ENCODE peak calls at places on chromosomes 12 and 14, in five cellular contexts. One of them, this sample, is unnamed.

GRCh38 chr14:70189678-70190077 is 927 bp upstream of the SLC8A3 start:
- DNase-seq in right lobe of liver: no peak
- DNase-seq in tibial nerve: no peak
- DNase-seq in neural progenitor cell: peak; percentile 23
- DNase-seq in hepatocyte: no peak
- DNase-seq in this sample: no peak

GRCh38 chr12:120090211-120090610 is 26.3 kb downstream of the RAB35 start:
- DNase-seq in right lobe of liver: no peak
- DNase-seq in tibial nerve: no peak
- DNase-seq in neural progenitor cell: no peak
- DNase-seq in hepatocyte: no peak
- DNase-seq in this sample: no peak

GRCh38 chr12:85733984-85734383 is 102.2 kb downstream of the RASSF9 start:
- DNase-seq in right lobe of liver: no peak
- DNase-seq in tibial nerve: no peak
- DNase-seq in neural progenitor cell: no peak
- DNase-seq in hepatocyte: no peak
- DNase-seq in this sample: no peak

GRCh38 chr14:25406818-25407217 is 356.9 kb upstream of the STXBP6 start:
- DNase-seq in right lobe of liver: no peak
- DNase-seq in tibial nerve: no peak
- DNase-seq in neural progenitor cell: peak; percentile 76
- DNase-seq in hepatocyte: peak; percentile 72
- DNase-seq in this sample: no peak

GRCh38 chr12:42299392-42300308 is 26.2 kb downstream of the ZCRB1 start:
- DNase-seq in right lobe of liver: no peak
- DNase-seq in tibial nerve: no peak
- DNase-seq in neural progenitor cell: no peak
- DNase-seq in hepatocyte: no peak
- DNase-seq in this sample: no peak

GRCh38 chr14:22781606-22782000 is 15.1 kb downstream of the OXA1L start:
- DNase-seq in right lobe of liver: no peak
- DNase-seq in tibial nerve: no peak
- DNase-seq in neural progenitor cell: no peak
- DNase-seq in hepatocyte: no peak
- DNase-seq in this sample: peak; percentile 19

GRCh38 chr14:76968621-76969063 is 59.9 kb downstream of the IRF2BPL start:
- DNase-seq in right lobe of liver: peak; percentile 43
- DNase-seq in tibial nerve: no peak
- DNase-seq in neural progenitor cell: no peak
- DNase-seq in hepatocyte: no peak
- DNase-seq in this sample: no peak

GRCh38 chr12:96141216-96141944 is 52.8 kb upstream of the ELK3 start:
- DNase-seq in right lobe of liver: no peak
- DNase-seq in tibial nerve: no peak
- DNase-seq in neural progenitor cell: no peak
- DNase-seq in hepatocyte: peak; percentile 38
- DNase-seq in this sample: no peak

GRCh38 chr12:632102-632696 is 31.0 kb downstream of the NINJ2 start:
- DNase-seq in right lobe of liver: no peak
- DNase-seq in tibial nerve: no peak
- DNase-seq in neural progenitor cell: peak; percentile 77
- DNase-seq in hepatocyte: peak; percentile 55
- DNase-seq in this sample: peak; percentile 64

GRCh38 chr12:3371018-3371417 is 120.0 kb upstream of the PRMT8 start:
- DNase-seq in right lobe of liver: no peak
- DNase-seq in tibial nerve: no peak
- DNase-seq in neural progenitor cell: no peak
- DNase-seq in hepatocyte: no peak
- DNase-seq in this sample: no peak

GRCh38 chr14:75847584-75847983 is 134.2 kb downstream of the TGFB3 start:
- DNase-seq in right lobe of liver: no peak
- DNase-seq in tibial nerve: no peak
- DNase-seq in neural progenitor cell: no peak
- DNase-seq in hepatocyte: no peak
- DNase-seq in this sample: no peak

GRCh38 chr12:64946132-64946829 is 121.8 kb downstream of the TBC1D30 start:
- DNase-seq in right lobe of liver: no peak
- DNase-seq in tibial nerve: peak; percentile 20
- DNase-seq in neural progenitor cell: no peak
- DNase-seq in hepatocyte: peak; percentile 45
- DNase-seq in this sample: no peak

GRCh38 chr14:101876539-101876938 is 87.8 kb upstream of the DYNC1H1 start:
- DNase-seq in right lobe of liver: peak; percentile 56
- DNase-seq in tibial nerve: peak; percentile 47
- DNase-seq in neural progenitor cell: no peak
- DNase-seq in hepatocyte: peak; percentile 67
- DNase-seq in this sample: no peak

GRCh38 chr14:21136024-21136423 is 19.8 kb downstream of the OR5AU1 start:
- DNase-seq in right lobe of liver: no peak
- DNase-seq in tibial nerve: no peak
- DNase-seq in neural progenitor cell: peak; percentile 6
- DNase-seq in hepatocyte: no peak
- DNase-seq in this sample: peak; percentile 49

GRCh38 chr12:52848661-52849255 is at the start of gene KRT78:
- DNase-seq in right lobe of liver: no peak
- DNase-seq in tibial nerve: no peak
- DNase-seq in neural progenitor cell: no peak
- DNase-seq in hepatocyte: no peak
- DNase-seq in this sample: no peak

GRCh38 chr14:56002316-56002715 is 115.9 kb upstream of the PELI2 start:
- DNase-seq in right lobe of liver: no peak
- DNase-seq in tibial nerve: no peak
- DNase-seq in neural progenitor cell: no peak
- DNase-seq in hepatocyte: peak; percentile 14
- DNase-seq in this sample: no peak
- TF ChIP-seq CTCF in right lobe of liver: no peak
- TF ChIP-seq CTCF in tibial nerve: no peak
- TF ChIP-seq CTCF in neural progenitor cell: no peak
- TF ChIP-seq CTCF in hepatocyte: no peak
- TF ChIP-seq CTCF in this sample: no peak

DNA sequence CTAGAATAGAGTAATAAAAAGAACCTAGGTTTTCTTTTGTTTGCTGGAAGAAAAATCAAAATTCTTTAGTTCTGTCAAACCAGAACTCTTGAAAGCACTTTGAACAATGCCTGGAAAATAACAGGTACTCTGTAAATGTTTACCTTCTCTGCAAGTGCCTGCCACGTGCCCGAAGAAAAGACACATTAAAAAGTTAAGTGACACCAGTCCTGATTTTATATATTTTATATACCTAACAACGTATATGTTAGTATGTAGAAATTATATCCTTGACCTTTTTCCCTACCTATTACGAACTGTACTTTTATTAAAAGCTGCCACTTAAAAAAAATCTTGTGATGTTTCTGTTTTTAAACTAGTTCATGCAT is 992 bp downstream of the THAP2 start:
- DNase-seq in right lobe of liver: no peak
- DNase-seq in tibial nerve: no peak
- DNase-seq in neural progenitor cell: no peak
- DNase-seq in hepatocyte: no peak
- DNase-seq in this sample: no peak
- H3K27ac ChIP-seq in right lobe of liver: peak overlapping the region; percentile 91
- H3K27ac ChIP-seq in tibial nerve: peak overlapping the region; percentile 94
- H3K27ac ChIP-seq in neural progenitor cell: peak overlapping the region; percentile 98
- H3K27ac ChIP-seq in hepatocyte: peak overlapping the region; percentile 88
- H3K27ac ChIP-seq in this sample: no peak overlapping the region

DNA sequence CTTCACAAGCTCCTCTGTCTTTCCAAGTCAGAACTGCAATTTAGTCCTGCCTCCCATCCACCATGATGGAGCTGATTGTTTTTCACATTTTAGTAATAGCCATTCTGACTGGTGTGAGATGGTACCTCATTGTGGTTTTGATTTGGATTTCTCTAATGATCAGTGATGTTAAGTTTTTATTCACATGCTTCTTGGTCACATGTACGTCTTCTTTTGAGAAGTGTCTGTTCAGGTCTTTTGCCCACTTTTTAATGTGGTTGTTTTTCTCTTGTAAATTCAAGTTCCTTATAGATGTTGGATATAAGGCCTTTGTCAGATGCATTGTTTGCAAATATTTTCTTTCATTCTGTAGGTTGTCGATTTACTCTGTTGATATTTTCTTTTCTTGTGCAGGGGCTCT is 4.1 kb upstream of the TAS2R14 start:
- DNase-seq in right lobe of liver: no peak
- DNase-seq in tibial nerve: no peak
- DNase-seq in neural progenitor cell: no peak
- DNase-seq in hepatocyte: no peak
- DNase-seq in this sample: no peak
- TF ChIP-seq CTCF in right lobe of liver: no peak
- TF ChIP-seq CTCF in tibial nerve: no peak
- TF ChIP-seq CTCF in neural progenitor cell: no peak
- TF ChIP-seq CTCF in hepatocyte: no peak
- TF ChIP-seq CTCF in this sample: no peak

GRCh38 chr12:48954781-48955501 is 2.3 kb downstream of the ARF3 start:
- DNase-seq in right lobe of liver: no peak
- DNase-seq in tibial nerve: no peak
- DNase-seq in neural progenitor cell: no peak
- DNase-seq in hepatocyte: no peak
- DNase-seq in this sample: no peak
- H3K27ac ChIP-seq in right lobe of liver: no peak overlapping the region
- H3K27ac ChIP-seq in tibial nerve: no peak overlapping the region
- H3K27ac ChIP-seq in neural progenitor cell: no peak overlapping the region
- H3K27ac ChIP-seq in hepatocyte: no peak overlapping the region
- H3K27ac ChIP-seq in this sample: no peak overlapping the region

DNA sequence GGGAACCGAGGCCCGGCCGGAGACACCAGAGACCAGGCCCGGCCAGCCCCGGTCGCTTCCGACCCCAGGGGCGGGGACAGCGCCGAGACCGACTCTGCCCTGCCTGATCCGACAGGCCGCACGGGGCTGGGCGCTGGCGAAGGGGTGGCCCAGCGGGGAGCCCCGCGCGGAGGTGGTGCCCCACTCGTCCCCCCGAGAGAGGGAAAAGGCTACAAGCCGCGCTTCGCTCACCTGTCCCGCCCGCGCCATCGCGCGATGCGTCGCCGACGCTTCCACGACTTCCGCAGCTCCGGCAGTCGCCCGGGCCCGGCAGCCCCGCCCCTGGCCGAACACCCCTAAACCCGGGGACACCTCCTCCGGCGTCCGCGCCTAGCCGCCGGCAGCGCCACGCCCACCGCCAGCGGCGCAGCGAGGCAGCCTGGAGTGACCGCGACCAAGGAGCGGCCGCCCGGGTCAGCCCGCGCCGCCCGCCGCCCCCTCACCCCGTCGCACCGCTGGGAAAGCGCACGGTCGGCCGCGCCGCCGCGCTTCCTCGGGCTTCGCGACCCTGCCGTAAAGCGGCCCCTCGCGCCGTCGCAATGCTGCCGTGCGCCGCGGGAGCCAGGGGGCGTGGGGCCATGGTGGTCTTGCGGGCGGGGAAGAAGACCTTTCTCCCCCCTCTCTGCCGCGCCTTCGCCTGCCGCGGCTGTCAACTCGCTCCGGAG is at the start of the genes BAG5 and COA8:
- DNase-seq in right lobe of liver: peak; percentile 90
- DNase-seq in tibial nerve: no peak
- DNase-seq in neural progenitor cell: peak; percentile 96
- DNase-seq in hepatocyte: peak; percentile 92
- DNase-seq in this sample: peak; percentile 87
- TF ChIP-seq CTCF in right lobe of liver: no peak
- TF ChIP-seq CTCF in tibial nerve: no peak
- TF ChIP-seq CTCF in neural progenitor cell: no peak
- TF ChIP-seq CTCF in hepatocyte: no peak
- TF ChIP-seq CTCF in this sample: no peak

GRCh38 chr12:54016478-54016964 is 7.7 kb downstream of the HOXC8 start:
- DNase-seq in right lobe of liver: no peak
- DNase-seq in tibial nerve: no peak
- DNase-seq in neural progenitor cell: no peak
- DNase-seq in hepatocyte: peak; percentile 76
- DNase-seq in this sample: peak; percentile 72
- H3K27ac ChIP-seq in right lobe of liver: no peak overlapping the region
- H3K27ac ChIP-seq in tibial nerve: peak overlapping the region; percentile 96
- H3K27ac ChIP-seq in neural progenitor cell: no peak overlapping the region
- H3K27ac ChIP-seq in hepatocyte: peak overlapping the region; percentile 97
- H3K27ac ChIP-seq in this sample: peak overlapping the region; percentile 64